ENCODE peak calls at places on chromosomes 11 and 22, in ten cellular contexts. T, Q, G, K, A, I, W, R, S and J are unnamed samples.

GRCh38 chr22:35570686-35571194 is 30.1 kb downstream of the RASD2 start:
- DNase-seq in T (no peak), Q (no peak), G (no peak), K (no peak), A (no peak), I (no peak), W (no peak), R (no peak), S (no peak), J (no peak)

GRCh38 chr22:43185860-43186261 is 1.1 kb downstream of the TTLL12 start:
- DNase-seq in T (peak; percentile 24), Q (no peak), G (peak; percentile 50), K (peak; percentile 23), A (peak; percentile 70), I (peak; percentile 37), W (peak; percentile 65), R (peak; percentile 28), S (no peak), J (peak; percentile 50)

GRCh38 chr22:25104367-25104766 is 95.3 kb upstream of the CRYBB3 start:
- DNase-seq in T (no peak), Q (no peak), G (no peak), K (no peak), A (no peak), I (no peak), W (no peak), R (no peak), S (no peak), J (no peak)

GRCh38 chr11:128478305-128478704 is 109.1 kb downstream of the ETS1 start:
- DNase-seq in T (no peak), Q (no peak), G (no peak), K (no peak), A (no peak), I (no peak), W (no peak), R (no peak), S (no peak), J (no peak)

GRCh38 chr11:14617241-14618027 is 26.2 kb upstream of the PDE3B start:
- DNase-seq in T (peak; percentile 13), Q (no peak), G (peak; percentile 38), K (peak; percentile 28), A (no peak), I (no peak), W (peak; percentile 53), R (no peak), S (peak; percentile 53), J (no peak)

GRCh38 chr22:46139895-46140350 is 10.4 kb upstream of the PPARA start:
- DNase-seq in T (no peak), Q (no peak), G (no peak), K (no peak), A (no peak), I (no peak), W (peak; percentile 83), R (no peak), S (no peak), J (no peak)

GRCh38 chr11:2691991-2692841 is 7.6 kb downstream of the KCNQ1OT1 start:
- DNase-seq in T (no peak), Q (no peak), G (no peak), K (no peak), A (peak; percentile 85), I (no peak), W (peak; percentile 49), R (no peak), S (no peak), J (peak; percentile 24)

GRCh38 chr11:1874406-1875092 is 17.1 kb downstream of the PRR33 start:
- DNase-seq in T (no peak), Q (no peak), G (no peak), K (no peak), A (no peak), I (no peak), W (no peak), R (no peak), S (no peak), J (peak; percentile 75)

GRCh38 chr11:1352696-1353382 is 36.9 kb upstream of the BRSK2 start:
- DNase-seq in T (no peak), Q (no peak), G (no peak), K (no peak), A (peak; percentile 80), I (no peak), W (no peak), R (no peak), S (no peak), J (no peak)

GRCh38 chr11:65060913-65061408 is 2.6 kb upstream of the NAALADL1 start:
- DNase-seq in T (peak; percentile 8), Q (no peak), G (peak; percentile 51), K (peak; percentile 8), A (peak; percentile 87), I (peak; percentile 38), W (peak; percentile 34), R (peak; percentile 37), S (no peak), J (no peak)

GRCh38 chr22:19706661-19707151 is 7.6 kb upstream of the SEPTIN5 start:
- DNase-seq in T (no peak), Q (no peak), G (no peak), K (no peak), A (peak; percentile 47), I (no peak), W (no peak), R (no peak), S (no peak), J (peak; percentile 35)

GRCh38 chr11:16293204-16293681 is 63.1 kb downstream of the SOX6 start:
- DNase-seq in T (peak; percentile 55), Q (no peak), G (peak; percentile 16), K (no peak), A (no peak), I (no peak), W (no peak), R (peak; percentile 30), S (peak; percentile 16), J (no peak)

GRCh38 chr11:26753738-26754504 is 32.1 kb upstream of the SLC5A12 start:
- DNase-seq in T (peak; percentile 61), Q (peak; percentile 33), G (peak; percentile 85), K (peak; percentile 40), A (peak; percentile 65), I (peak; percentile 84), W (peak; percentile 75), R (peak; percentile 86), S (no peak), J (no peak)

GRCh38 chr11:1834791-1835670 is at the start of gene SYT8:
- DNase-seq in T (no peak), Q (no peak), G (no peak), K (peak; percentile 50), A (no peak), I (no peak), W (peak; percentile 77), R (no peak), S (no peak), J (no peak)

GRCh38 chr11:130611791-130612251 is 163.4 kb downstream of the ADAMTS15 start:
- DNase-seq in T (peak; percentile 87), Q (no peak), G (peak; percentile 78), K (peak; percentile 80), A (no peak), I (peak; percentile 83), W (no peak), R (peak; percentile 79), S (peak; percentile 84), J (no peak)

GRCh38 chr22:48208894-48209293 is 1446.4 kb downstream of the TBC1D22A start:
- DNase-seq in T (no peak), Q (no peak), G (no peak), K (no peak), A (no peak), I (no peak), W (no peak), R (no peak), S (no peak), J (no peak)

GRCh38 chr11:11621881-11622706 is at the start of gene GALNT18:
- DNase-seq in T (peak; percentile 93), Q (peak; percentile 74), G (peak; percentile 95), K (peak; percentile 97), A (peak; percentile 96), I (peak; percentile 86), W (peak; percentile 95), R (peak; percentile 89), S (no peak), J (peak; percentile 98)

GRCh38 chr11:13384837-13385417 is 78.1 kb downstream of the BTBD10 start:
- DNase-seq in T (peak; percentile 49), Q (no peak), G (peak; percentile 71), K (peak; percentile 22), A (peak; percentile 79), I (peak; percentile 57), W (peak; percentile 34), R (peak; percentile 45), S (peak; percentile 9), J (no peak)
- TF ChIP-seq CTCF in T (peak; percentile 71), Q (peak; percentile 47), G (peak; percentile 69), K (peak; percentile 67), A (peak; percentile 83), I (peak; percentile 69), W (peak; percentile 58), R (peak; percentile 66), S (peak; percentile 74), J (peak; percentile 94)

GRCh38 chr11:7512525-7513209 is 1.1 kb upstream of the PPFIBP2 start:
- DNase-seq in T (no peak), Q (peak; percentile 61), G (peak; percentile 74), K (no peak), A (peak; percentile 59), I (peak; percentile 43), W (no peak), R (peak; percentile 54), S (no peak), J (no peak)
- TF ChIP-seq CTCF in T (peak; percentile 21), Q (no peak), G (no peak), K (no peak), A (no peak), I (no peak), W (no peak), R (no peak), S (no peak), J (no peak)

GRCh38 chr22:38649841-38650522 is 6.2 kb downstream of the FAM227A start:
- DNase-seq in T (no peak), Q (no peak), G (no peak), K (peak; percentile 94), A (no peak), I (no peak), W (no peak), R (no peak), S (no peak), J (no peak)

GRCh38 chr22:38641476-38641875 is 14.7 kb downstream of the FAM227A start:
- DNase-seq in T (no peak), Q (no peak), G (no peak), K (no peak), A (no peak), I (no peak), W (no peak), R (no peak), S (no peak), J (no peak)

GRCh38 chr22:38645430-38645829 is 10.8 kb downstream of the FAM227A start:
- DNase-seq in T (no peak), Q (no peak), G (no peak), K (peak; percentile 53), A (no peak), I (no peak), W (no peak), R (no peak), S (no peak), J (no peak)
- TF ChIP-seq CTCF in T (no peak), Q (no peak), G (no peak), K (no peak), A (no peak), I (no peak), W (no peak), R (no peak), S (no peak), J (no peak)

DNA sequence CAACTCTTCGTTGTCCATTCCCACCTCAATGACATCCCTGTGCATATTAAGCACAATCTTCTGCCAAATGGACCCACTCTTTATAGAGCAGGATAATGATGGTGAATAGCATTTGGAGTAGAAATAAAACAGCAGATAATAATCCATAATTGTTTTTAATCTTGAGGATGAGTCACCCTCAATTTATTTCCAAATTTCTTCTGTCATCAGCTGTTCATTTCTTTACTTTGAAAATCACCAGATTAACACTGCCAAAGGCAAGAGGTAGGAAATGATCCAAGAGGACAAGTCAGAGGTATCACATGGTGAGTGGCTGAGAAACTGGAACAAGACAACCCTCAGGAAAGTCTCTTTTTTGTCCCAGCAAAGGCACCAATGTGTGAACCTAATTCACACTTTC is 7.3 kb upstream of the AMBRA1 start:
- DNase-seq in T (no peak), Q (no peak), G (peak; percentile 25), K (no peak), A (no peak), I (peak; percentile 59), W (no peak), R (peak; percentile 61), S (no peak), J (no peak)
- TF ChIP-seq CTCF in T (no peak), Q (no peak), G (no peak), K (no peak), A (no peak), I (no peak), W (no peak), R (no peak), S (no peak), J (no peak)